ENCODE peak calls at places on chromosomes 7 and 10, in ten cellular contexts. One of them, this sample, is unnamed.

GRCh38 chr7:82291931-82292330 is 151.6 kb downstream of the CACNA2D1 start:
- DNase-seq in upper lobe of left lung: no peak
- DNase-seq in fibroblast of pulmonary artery: no peak
- DNase-seq in astrocyte of the spinal cord: no peak
- DNase-seq in endodermal cell: no peak
- DNase-seq in mucosa of descending colon: no peak
- DNase-seq in fibroblast of mammary gland: no peak
- DNase-seq in RWPE1: no peak
- DNase-seq in ascending aorta: no peak
- DNase-seq in Calu3: peak; percentile 12
- DNase-seq in this sample: no peak

GRCh38 chr10:73060738-73061635 is 35.7 kb downstream of the P4HA1 start:
- DNase-seq in upper lobe of left lung: no peak
- DNase-seq in fibroblast of pulmonary artery: peak; percentile 48
- DNase-seq in astrocyte of the spinal cord: peak; percentile 32
- DNase-seq in endodermal cell: no peak
- DNase-seq in mucosa of descending colon: no peak
- DNase-seq in fibroblast of mammary gland: peak; percentile 43
- DNase-seq in RWPE1: peak; percentile 55
- DNase-seq in ascending aorta: no peak
- DNase-seq in Calu3: no peak
- DNase-seq in this sample: peak; percentile 16

GRCh38 chr10:5618042-5618441 is 48.4 kb downstream of the ASB13 start:
- DNase-seq in upper lobe of left lung: no peak
- DNase-seq in fibroblast of pulmonary artery: no peak
- DNase-seq in astrocyte of the spinal cord: no peak
- DNase-seq in endodermal cell: no peak
- DNase-seq in mucosa of descending colon: no peak
- DNase-seq in fibroblast of mammary gland: no peak
- DNase-seq in RWPE1: no peak
- DNase-seq in ascending aorta: no peak
- DNase-seq in Calu3: no peak
- DNase-seq in this sample: no peak

GRCh38 chr10:6036861-6037321 is 25.3 kb downstream of the IL2RA start:
- DNase-seq in upper lobe of left lung: peak; percentile 45
- DNase-seq in fibroblast of pulmonary artery: no peak
- DNase-seq in astrocyte of the spinal cord: no peak
- DNase-seq in endodermal cell: peak; percentile 40
- DNase-seq in mucosa of descending colon: no peak
- DNase-seq in fibroblast of mammary gland: no peak
- DNase-seq in RWPE1: no peak
- DNase-seq in ascending aorta: no peak
- DNase-seq in Calu3: no peak
- DNase-seq in this sample: peak; percentile 45

GRCh38 chr7:26199301-26200112 is 1.0 kb downstream of the HNRNPA2B1 start:
- DNase-seq in upper lobe of left lung: peak; percentile 74
- DNase-seq in fibroblast of pulmonary artery: peak; percentile 45
- DNase-seq in astrocyte of the spinal cord: no peak
- DNase-seq in endodermal cell: no peak
- DNase-seq in mucosa of descending colon: peak; percentile 77
- DNase-seq in fibroblast of mammary gland: peak; percentile 35
- DNase-seq in RWPE1: no peak
- DNase-seq in ascending aorta: no peak
- DNase-seq in Calu3: peak; percentile 72
- DNase-seq in this sample: no peak

GRCh38 chr7:32957326-32958045 is at the start of gene FKBP9:
- DNase-seq in upper lobe of left lung: peak; percentile 97
- DNase-seq in fibroblast of pulmonary artery: peak; percentile 85
- DNase-seq in astrocyte of the spinal cord: peak; percentile 86
- DNase-seq in endodermal cell: peak; percentile 92
- DNase-seq in mucosa of descending colon: peak; percentile 94
- DNase-seq in fibroblast of mammary gland: peak; percentile 79
- DNase-seq in RWPE1: peak; percentile 97
- DNase-seq in ascending aorta: no peak
- DNase-seq in Calu3: peak; percentile 96
- DNase-seq in this sample: peak; percentile 85

GRCh38 chr7:51472017-51472296 is 155.3 kb upstream of the COBL start:
- DNase-seq in upper lobe of left lung: no peak
- DNase-seq in fibroblast of pulmonary artery: no peak
- DNase-seq in astrocyte of the spinal cord: no peak
- DNase-seq in endodermal cell: peak; percentile 82
- DNase-seq in mucosa of descending colon: no peak
- DNase-seq in fibroblast of mammary gland: no peak
- DNase-seq in RWPE1: no peak
- DNase-seq in ascending aorta: no peak
- DNase-seq in Calu3: peak; percentile 14
- DNase-seq in this sample: no peak

GRCh38 chr10:73644015-73644743 is 2.9 kb upstream of the MYOZ1 start:
- DNase-seq in upper lobe of left lung: no peak
- DNase-seq in fibroblast of pulmonary artery: peak; percentile 81
- DNase-seq in astrocyte of the spinal cord: peak; percentile 74
- DNase-seq in endodermal cell: peak; percentile 82
- DNase-seq in mucosa of descending colon: no peak
- DNase-seq in fibroblast of mammary gland: peak; percentile 74
- DNase-seq in RWPE1: peak; percentile 81
- DNase-seq in ascending aorta: no peak
- DNase-seq in Calu3: peak; percentile 64
- DNase-seq in this sample: peak; percentile 79

GRCh38 chr7:115516341-115516740 is 514.2 kb downstream of the TFEC start:
- DNase-seq in upper lobe of left lung: no peak
- DNase-seq in fibroblast of pulmonary artery: peak; percentile 47
- DNase-seq in astrocyte of the spinal cord: no peak
- DNase-seq in endodermal cell: no peak
- DNase-seq in mucosa of descending colon: no peak
- DNase-seq in fibroblast of mammary gland: no peak
- DNase-seq in RWPE1: no peak
- DNase-seq in ascending aorta: no peak
- DNase-seq in Calu3: no peak
- DNase-seq in this sample: no peak

GRCh38 chr7:140297192-140297591 is 101.1 kb downstream of the SLC37A3 start:
- DNase-seq in upper lobe of left lung: no peak
- DNase-seq in fibroblast of pulmonary artery: no peak
- DNase-seq in astrocyte of the spinal cord: no peak
- DNase-seq in endodermal cell: no peak
- DNase-seq in mucosa of descending colon: no peak
- DNase-seq in fibroblast of mammary gland: no peak
- DNase-seq in RWPE1: no peak
- DNase-seq in ascending aorta: no peak
- DNase-seq in Calu3: no peak
- DNase-seq in this sample: no peak
- TF ChIP-seq CTCF in upper lobe of left lung: no peak
- TF ChIP-seq CTCF in fibroblast of pulmonary artery: no peak
- TF ChIP-seq CTCF in astrocyte of the spinal cord: no peak
- TF ChIP-seq CTCF in endodermal cell: peak; percentile 71
- TF ChIP-seq CTCF in mucosa of descending colon: no peak
- TF ChIP-seq CTCF in fibroblast of mammary gland: no peak
- TF ChIP-seq CTCF in RWPE1: no peak
- TF ChIP-seq CTCF in ascending aorta: no peak
- TF ChIP-seq CTCF in Calu3: no peak
- TF ChIP-seq CTCF in this sample: no peak

DNA sequence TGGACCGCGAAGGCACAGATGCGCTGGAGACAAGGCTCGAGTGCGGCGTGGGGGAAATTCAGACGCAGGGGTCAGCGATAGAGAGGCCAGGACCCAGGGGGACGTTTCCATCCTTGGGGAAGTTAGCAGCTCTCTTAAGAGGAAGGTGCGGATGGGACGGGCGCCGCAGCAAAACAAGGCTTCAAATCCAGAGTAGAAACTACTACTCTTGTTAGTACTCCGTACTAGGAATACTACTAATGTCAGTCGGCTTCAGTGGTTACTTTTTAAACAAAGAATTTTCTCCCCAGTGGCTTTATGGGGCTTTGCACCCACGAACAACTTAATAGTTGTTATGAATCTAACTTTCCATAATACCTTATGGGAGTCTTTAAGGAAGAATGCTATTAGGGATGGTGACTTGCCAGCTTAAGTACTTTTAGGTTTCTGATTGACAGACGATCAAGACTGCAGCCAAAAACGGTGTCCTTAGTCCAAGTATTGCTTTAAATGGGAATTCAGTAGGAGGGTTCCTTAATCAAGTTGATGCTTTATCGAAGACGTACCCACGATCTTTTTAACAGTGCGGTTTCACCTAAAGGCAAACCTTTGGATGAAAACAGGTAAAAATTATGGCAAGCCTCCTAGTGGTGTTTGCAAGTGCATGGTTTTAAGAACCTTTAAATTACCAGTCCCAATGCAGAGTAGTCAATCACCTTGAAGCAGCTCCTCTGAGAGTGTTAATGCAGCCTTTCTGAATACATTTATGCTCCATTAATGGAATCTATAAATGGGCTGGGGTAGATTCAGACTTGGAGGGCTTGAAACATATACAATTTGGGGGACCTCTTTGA is 868 bp upstream of the IDE start:
- DNase-seq in upper lobe of left lung: no peak
- DNase-seq in fibroblast of pulmonary artery: peak; percentile 59
- DNase-seq in astrocyte of the spinal cord: no peak
- DNase-seq in endodermal cell: no peak
- DNase-seq in mucosa of descending colon: no peak
- DNase-seq in fibroblast of mammary gland: peak; percentile 43
- DNase-seq in RWPE1: peak; percentile 59
- DNase-seq in ascending aorta: no peak
- DNase-seq in Calu3: no peak
- DNase-seq in this sample: peak; percentile 43
- TF ChIP-seq CTCF in upper lobe of left lung: no peak
- TF ChIP-seq CTCF in fibroblast of pulmonary artery: no peak
- TF ChIP-seq CTCF in astrocyte of the spinal cord: peak; percentile 11
- TF ChIP-seq CTCF in endodermal cell: peak; percentile 61
- TF ChIP-seq CTCF in mucosa of descending colon: no peak
- TF ChIP-seq CTCF in fibroblast of mammary gland: no peak
- TF ChIP-seq CTCF in RWPE1: peak; percentile 74
- TF ChIP-seq CTCF in ascending aorta: no peak
- TF ChIP-seq CTCF in Calu3: peak; percentile 16
- TF ChIP-seq CTCF in this sample: no peak

GRCh38 chr10:123284022-123284421 is 129.8 kb downstream of the BUB3 start:
- DNase-seq in upper lobe of left lung: no peak
- DNase-seq in fibroblast of pulmonary artery: no peak
- DNase-seq in astrocyte of the spinal cord: no peak
- DNase-seq in endodermal cell: peak; percentile 34
- DNase-seq in mucosa of descending colon: no peak
- DNase-seq in fibroblast of mammary gland: no peak
- DNase-seq in RWPE1: peak; percentile 23
- DNase-seq in ascending aorta: no peak
- DNase-seq in Calu3: no peak
- DNase-seq in this sample: no peak
- TF ChIP-seq CTCF in upper lobe of left lung: no peak
- TF ChIP-seq CTCF in fibroblast of pulmonary artery: no peak
- TF ChIP-seq CTCF in astrocyte of the spinal cord: no peak
- TF ChIP-seq CTCF in endodermal cell: peak; percentile 62
- TF ChIP-seq CTCF in mucosa of descending colon: no peak
- TF ChIP-seq CTCF in fibroblast of mammary gland: peak; percentile 5
- TF ChIP-seq CTCF in RWPE1: no peak
- TF ChIP-seq CTCF in ascending aorta: no peak
- TF ChIP-seq CTCF in Calu3: no peak
- TF ChIP-seq CTCF in this sample: no peak

GRCh38 chr7:2716906-2717292 is 28.9 kb downstream of the AMZ1 start:
- DNase-seq in upper lobe of left lung: no peak
- DNase-seq in fibroblast of pulmonary artery: no peak
- DNase-seq in astrocyte of the spinal cord: no peak
- DNase-seq in endodermal cell: peak; percentile 33
- DNase-seq in mucosa of descending colon: no peak
- DNase-seq in fibroblast of mammary gland: no peak
- DNase-seq in RWPE1: no peak
- DNase-seq in ascending aorta: no peak
- DNase-seq in Calu3: no peak
- DNase-seq in this sample: no peak

GRCh38 chr7:2717293-2717904 is 29.4 kb downstream of the AMZ1 start:
- DNase-seq in upper lobe of left lung: no peak
- DNase-seq in fibroblast of pulmonary artery: peak; percentile 68
- DNase-seq in astrocyte of the spinal cord: peak; percentile 55
- DNase-seq in endodermal cell: peak; percentile 39
- DNase-seq in mucosa of descending colon: peak; percentile 81
- DNase-seq in fibroblast of mammary gland: peak; percentile 37
- DNase-seq in RWPE1: no peak
- DNase-seq in ascending aorta: no peak
- DNase-seq in Calu3: no peak
- DNase-seq in this sample: no peak

GRCh38 chr7:2718703-2718965 is 30.6 kb downstream of the AMZ1 start:
- DNase-seq in upper lobe of left lung: no peak
- DNase-seq in fibroblast of pulmonary artery: no peak
- DNase-seq in astrocyte of the spinal cord: no peak
- DNase-seq in endodermal cell: no peak
- DNase-seq in mucosa of descending colon: no peak
- DNase-seq in fibroblast of mammary gland: no peak
- DNase-seq in RWPE1: no peak
- DNase-seq in ascending aorta: no peak
- DNase-seq in Calu3: no peak
- DNase-seq in this sample: no peak

GRCh38 chr7:2719007-2719406 is 31.0 kb downstream of the AMZ1 start:
- DNase-seq in upper lobe of left lung: no peak
- DNase-seq in fibroblast of pulmonary artery: no peak
- DNase-seq in astrocyte of the spinal cord: no peak
- DNase-seq in endodermal cell: peak; percentile 90
- DNase-seq in mucosa of descending colon: peak; percentile 65
- DNase-seq in fibroblast of mammary gland: no peak
- DNase-seq in RWPE1: peak; percentile 43
- DNase-seq in ascending aorta: no peak
- DNase-seq in Calu3: peak; percentile 71
- DNase-seq in this sample: peak; percentile 76

GRCh38 chr7:2717905-2718702 is 30.1 kb downstream of the AMZ1 start:
- DNase-seq in upper lobe of left lung: no peak
- DNase-seq in fibroblast of pulmonary artery: no peak
- DNase-seq in astrocyte of the spinal cord: no peak
- DNase-seq in endodermal cell: peak; percentile 41
- DNase-seq in mucosa of descending colon: peak; percentile 49
- DNase-seq in fibroblast of mammary gland: no peak
- DNase-seq in RWPE1: no peak
- DNase-seq in ascending aorta: no peak
- DNase-seq in Calu3: no peak
- DNase-seq in this sample: no peak
- TF ChIP-seq CTCF in upper lobe of left lung: no peak
- TF ChIP-seq CTCF in fibroblast of pulmonary artery: no peak
- TF ChIP-seq CTCF in astrocyte of the spinal cord: no peak
- TF ChIP-seq CTCF in endodermal cell: no peak
- TF ChIP-seq CTCF in mucosa of descending colon: no peak
- TF ChIP-seq CTCF in fibroblast of mammary gland: no peak
- TF ChIP-seq CTCF in RWPE1: no peak
- TF ChIP-seq CTCF in ascending aorta: no peak
- TF ChIP-seq CTCF in Calu3: no peak
- TF ChIP-seq CTCF in this sample: no peak

GRCh38 chr10:86217386-86218080 is 149.1 kb downstream of the GRID1 start:
- DNase-seq in upper lobe of left lung: no peak
- DNase-seq in fibroblast of pulmonary artery: no peak
- DNase-seq in astrocyte of the spinal cord: no peak
- DNase-seq in endodermal cell: no peak
- DNase-seq in mucosa of descending colon: no peak
- DNase-seq in fibroblast of mammary gland: no peak
- DNase-seq in RWPE1: no peak
- DNase-seq in ascending aorta: no peak
- DNase-seq in Calu3: no peak
- DNase-seq in this sample: no peak
- TF ChIP-seq CTCF in upper lobe of left lung: no peak
- TF ChIP-seq CTCF in fibroblast of pulmonary artery: no peak
- TF ChIP-seq CTCF in astrocyte of the spinal cord: no peak
- TF ChIP-seq CTCF in endodermal cell: no peak
- TF ChIP-seq CTCF in mucosa of descending colon: no peak
- TF ChIP-seq CTCF in fibroblast of mammary gland: no peak
- TF ChIP-seq CTCF in RWPE1: no peak
- TF ChIP-seq CTCF in ascending aorta: no peak
- TF ChIP-seq CTCF in Calu3: no peak
- TF ChIP-seq CTCF in this sample: no peak